ENCODE peak calls at places on chromosomes 16 and 17, in eight cellular contexts. U is fibroblast of villous mesenchyme, G is GM12865, Q is bronchial epithelial cell, W is A549, P is thoracic aorta, I is lower leg skin, D is lower lobe of right lung. Z is an unnamed sample.

GRCh38 chr17:75778861-75779249 is 5.8 kb upstream of the UNK start:
- DNase-seq in U (no peak), Q (no peak), D (peak), W (peak), G (peak), P (no peak), I (no peak), Z (no peak)

GRCh38 chr17:19354123-19354522 is 8.4 kb downstream of the B9D1 start:
- DNase-seq in Q (peak), W (peak), D (no peak), G (no peak), I (no peak), P (no peak), U (peak), Z (peak)

GRCh38 chr17:70006159-70006558 is 68.9 kb upstream of the KCNJ16 start:
- DNase-seq in U (no peak), D (no peak), P (no peak), I (no peak), Q (peak), W (no peak), G (no peak), Z (no peak)

GRCh38 chr17:8019665-8020064 is 17.2 kb downstream of the GUCY2D start:
- DNase-seq in D (peak), U (no peak), Q (peak), W (no peak), G (peak), I (no peak), P (no peak), Z (no peak)

GRCh38 chr17:36597866-36598777 is 3.3 kb upstream of the MRM1 start:
- DNase-seq in P (no peak), Q (no peak), I (no peak), D (peak), G (no peak), U (no peak), W (no peak), Z (no peak)

GRCh38 chr16:12784076-12784475 is 19.6 kb downstream of the CPPED1 start:
- DNase-seq in Q (no peak), I (no peak), D (no peak), P (no peak), G (no peak), U (no peak), W (peak), Z (no peak)

GRCh38 chr17:4919511-4920047 is 12.5 kb upstream of the GP1BA start:
- DNase-seq in D (peak), Q (no peak), U (peak), I (no peak), G (no peak), P (no peak), W (no peak), Z (no peak)

GRCh38 chr17:37743875-37744632 is 805 bp downstream of the HNF1B start:
- DNase-seq in I (no peak), P (no peak), Q (no peak), D (peak), G (peak), U (no peak), W (peak), Z (no peak)

GRCh38 chr17:28747046-28747691 is 3.4 kb downstream of the TRAF4 start:
- DNase-seq in W (no peak), D (peak), I (no peak), P (no peak), Q (peak), U (no peak), G (peak), Z (no peak)

DNA sequence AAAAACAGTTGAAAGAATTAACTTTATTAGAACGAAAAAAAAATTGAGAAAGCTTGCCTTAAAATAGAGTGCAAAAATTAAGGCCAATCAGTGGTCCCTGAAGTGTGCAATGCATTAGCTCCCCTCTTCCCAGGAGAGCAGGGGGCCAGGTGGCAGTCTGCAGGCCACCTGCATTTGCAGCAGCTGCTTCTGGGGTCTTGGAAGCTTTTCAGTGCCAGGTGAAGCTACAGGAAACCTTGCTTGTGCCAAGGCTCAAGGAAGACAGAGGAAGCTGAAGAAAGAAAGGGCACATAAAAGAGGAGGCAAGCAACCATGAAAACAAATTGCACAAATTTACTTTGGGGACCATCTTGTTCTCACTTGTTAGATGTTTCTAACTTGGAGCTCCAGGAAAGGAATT is 50.5 kb upstream of the MTMR4 start:
- DNase-seq in I (no peak), W (no peak), P (no peak), U (no peak), G (no peak), D (no peak), Q (no peak), Z (no peak)
- H3K4me3 ChIP-seq in I (no peak), W (no peak), P (no peak), U (no peak), G (no peak), D (no peak), Q (no peak), Z (no peak)

GRCh38 chr16:66367968-66368891 is 1.7 kb downstream of the CDH5 start:
- DNase-seq in G (no peak), U (no peak), Q (no peak), W (no peak), D (no peak), I (no peak), P (no peak), Z (no peak)
- H3K4me3 ChIP-seq in G (no peak), U (no peak), Q (no peak), W (no peak), D (peak), I (no peak), P (no peak), Z (no peak)

GRCh38 chr17:59370580-59371299 is 39.3 kb downstream of the YPEL2 start:
- DNase-seq in U (no peak), P (no peak), D (no peak), G (no peak), I (no peak), W (no peak), Q (no peak), Z (no peak)
- H3K4me3 ChIP-seq in U (no peak), P (peak), D (no peak), G (no peak), I (no peak), W (no peak), Q (no peak), Z (no peak)

GRCh38 chr17:79438045-79438444 is 172.8 kb downstream of the RBFOX3 start:
- DNase-seq in W (no peak), U (no peak), G (no peak), Q (no peak), D (no peak), I (no peak), P (no peak), Z (no peak)

GRCh38 chr17:79435296-79435695 is 175.6 kb downstream of the RBFOX3 start:
- DNase-seq in Q (no peak), U (no peak), G (no peak), D (no peak), I (no peak), W (no peak), P (no peak), Z (no peak)

GRCh38 chr17:79438936-79439335 is 171.9 kb downstream of the RBFOX3 start:
- DNase-seq in I (no peak), D (no peak), U (no peak), G (no peak), Q (no peak), P (no peak), W (no peak), Z (no peak)

GRCh38 chr17:79435962-79436361 is 174.9 kb downstream of the RBFOX3 start:
- DNase-seq in G (no peak), W (peak), Q (no peak), D (no peak), P (no peak), I (no peak), U (no peak), Z (no peak)

DNA sequence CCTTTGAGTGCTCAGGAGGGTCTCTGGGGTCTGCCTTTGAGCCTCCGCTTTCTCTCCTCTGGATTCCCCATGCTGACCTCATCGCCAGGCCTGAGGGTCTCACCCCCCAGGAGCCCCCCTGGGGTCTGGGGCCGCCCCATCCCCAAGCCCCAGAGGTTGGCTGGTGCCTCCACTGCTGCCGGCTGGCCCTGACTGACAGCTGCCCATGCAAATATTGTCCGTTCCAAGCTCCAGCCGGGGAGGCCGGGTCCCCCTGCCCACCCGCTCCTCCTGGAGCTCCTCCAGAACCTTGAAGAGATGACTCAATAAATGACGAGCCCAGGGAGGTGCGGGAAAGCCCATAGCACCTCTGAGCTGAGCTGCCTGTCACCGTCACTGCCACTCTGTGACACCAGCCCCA is 173.8 kb downstream of the RBFOX3 start:
- DNase-seq in I (no peak), G (no peak), Q (no peak), W (no peak), P (no peak), U (no peak), D (no peak), Z (no peak)
- H3K4me3 ChIP-seq in I (no peak), G (no peak), Q (no peak), W (no peak), P (no peak), U (no peak), D (no peak), Z (no peak)

DNA sequence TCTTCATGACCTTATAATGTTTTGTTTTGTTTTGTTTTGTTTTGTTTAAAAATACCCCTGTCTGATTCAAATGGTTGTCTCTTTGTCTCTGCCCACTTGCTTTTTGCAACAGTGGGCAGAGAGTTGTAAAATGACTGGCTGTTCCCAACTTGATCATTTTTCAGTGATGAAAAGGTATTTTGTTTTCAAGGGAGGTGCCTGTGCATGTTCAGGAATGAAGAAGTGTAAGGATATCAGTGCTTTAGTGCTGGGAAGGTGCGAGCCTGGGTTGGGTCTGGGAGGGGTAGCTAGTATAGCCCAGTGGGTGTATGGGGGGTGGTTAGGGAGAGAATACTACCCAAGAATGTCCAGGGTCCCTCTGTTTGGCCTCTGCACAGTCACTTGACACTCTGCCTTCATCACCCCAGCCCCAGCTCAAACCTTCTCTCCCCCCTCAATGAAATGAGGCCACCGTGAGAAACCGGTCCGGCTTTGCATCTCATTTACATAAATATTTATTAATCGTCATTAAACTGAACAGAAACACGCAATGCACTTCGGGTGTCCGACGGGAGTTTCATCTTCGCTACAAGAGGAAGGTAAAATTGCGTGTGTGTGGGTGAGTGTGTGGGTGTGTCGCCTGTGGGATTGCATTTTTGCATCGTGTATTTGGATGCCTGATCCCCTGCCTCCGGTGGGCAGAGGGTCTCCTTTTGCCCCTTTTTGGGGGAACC is 4.3 kb downstream of the NEUROD2 start:
- DNase-seq in W (no peak), I (no peak), U (no peak), D (no peak), Q (peak), G (peak), P (no peak), Z (no peak)
- H3K4me3 ChIP-seq in W (no peak), I (no peak), U (no peak), D (no peak), Q (no peak), G (no peak), P (no peak), Z (no peak)